ENCODE peak calls at places on chromosomes 4 and X, in five cellular contexts. One of them, this sample, is unnamed. For H3K27me3, the result is how much of the 10 kb centered on the place peaks cover.

GRCh38 chr4:87947381-87948160 is 27.9 kb upstream of the SPP1 start:
- DNase-seq in adrenal gland: no peak
- DNase-seq in upper lobe of left lung: no peak
- DNase-seq in transverse colon: no peak
- DNase-seq in right lobe of liver: no peak
- DNase-seq in this sample: no peak

GRCh38 chrX:82756272-82756671 is 751.8 kb upstream of the POU3F4 start:
- DNase-seq in adrenal gland: no peak
- DNase-seq in upper lobe of left lung: no peak
- DNase-seq in transverse colon: no peak
- DNase-seq in right lobe of liver: no peak
- DNase-seq in this sample: no peak

GRCh38 chr4:69748176-69748575 is 12.2 kb downstream of the SULT1B1 start:
- DNase-seq in adrenal gland: no peak
- DNase-seq in upper lobe of left lung: no peak
- DNase-seq in transverse colon: no peak
- DNase-seq in right lobe of liver: no peak
- DNase-seq in this sample: no peak

GRCh38 chr4:18075823-18076433 is 54.4 kb upstream of the LCORL start:
- DNase-seq in adrenal gland: peak
- DNase-seq in upper lobe of left lung: no peak
- DNase-seq in transverse colon: peak
- DNase-seq in right lobe of liver: no peak
- DNase-seq in this sample: peak

GRCh38 chr4:121980643-121981042 is 28.8 kb upstream of the TRPC3 start:
- DNase-seq in adrenal gland: no peak
- DNase-seq in upper lobe of left lung: no peak
- DNase-seq in transverse colon: no peak
- DNase-seq in right lobe of liver: no peak
- DNase-seq in this sample: no peak

GRCh38 chrX:57156397-57157049 is 19.3 kb upstream of the SPIN2A start:
- DNase-seq in adrenal gland: peak
- DNase-seq in upper lobe of left lung: no peak
- DNase-seq in transverse colon: peak
- DNase-seq in right lobe of liver: peak
- DNase-seq in this sample: no peak

GRCh38 chr4:79588679-79589078 is 180.7 kb upstream of the GK2 start:
- DNase-seq in adrenal gland: no peak
- DNase-seq in upper lobe of left lung: no peak
- DNase-seq in transverse colon: no peak
- DNase-seq in right lobe of liver: no peak
- DNase-seq in this sample: no peak

GRCh38 chrX:124223524-124223923 is 108.9 kb upstream of the TEX13D start:
- DNase-seq in adrenal gland: no peak
- DNase-seq in upper lobe of left lung: no peak
- DNase-seq in transverse colon: no peak
- DNase-seq in right lobe of liver: no peak
- DNase-seq in this sample: no peak

GRCh38 chrX:3639236-3639635 is 74.2 kb downstream of the PRKX start:
- DNase-seq in adrenal gland: no peak
- DNase-seq in upper lobe of left lung: no peak
- DNase-seq in transverse colon: no peak
- DNase-seq in right lobe of liver: no peak
- DNase-seq in this sample: no peak

GRCh38 chr4:107870916-107871786 is 46.4 kb downstream of the SGMS2 start:
- DNase-seq in adrenal gland: no peak
- DNase-seq in upper lobe of left lung: no peak
- DNase-seq in transverse colon: no peak
- DNase-seq in right lobe of liver: no peak
- DNase-seq in this sample: no peak

GRCh38 chr4:177632481-177632880 is 190.2 kb upstream of the AGA start:
- DNase-seq in adrenal gland: no peak
- DNase-seq in upper lobe of left lung: no peak
- DNase-seq in transverse colon: no peak
- DNase-seq in right lobe of liver: no peak
- DNase-seq in this sample: no peak

GRCh38 chrX:96684339-96685204 is at the start of gene DIAPH2:
- DNase-seq in adrenal gland: peak
- DNase-seq in upper lobe of left lung: peak
- DNase-seq in transverse colon: peak
- DNase-seq in right lobe of liver: peak
- DNase-seq in this sample: peak

GRCh38 chr4:21688596-21689265 is 259.8 kb downstream of the KCNIP4 start:
- DNase-seq in adrenal gland: no peak
- DNase-seq in upper lobe of left lung: no peak
- DNase-seq in transverse colon: no peak
- DNase-seq in right lobe of liver: no peak
- DNase-seq in this sample: no peak

GRCh38 chr4:186592450-186592849 is 37.1 kb upstream of the MTNR1A start:
- DNase-seq in adrenal gland: no peak
- DNase-seq in upper lobe of left lung: no peak
- DNase-seq in transverse colon: no peak
- DNase-seq in right lobe of liver: no peak
- DNase-seq in this sample: no peak

GRCh38 chrX:97398030-97398551 is 514.4 kb downstream of the RPA4 start:
- DNase-seq in adrenal gland: no peak
- DNase-seq in upper lobe of left lung: no peak
- DNase-seq in transverse colon: no peak
- DNase-seq in right lobe of liver: no peak
- DNase-seq in this sample: no peak

GRCh38 chrX:68822641-68823410 is 6.0 kb upstream of the EFNB1 start:
- DNase-seq in adrenal gland: peak
- DNase-seq in upper lobe of left lung: no peak
- DNase-seq in transverse colon: no peak
- DNase-seq in right lobe of liver: no peak
- DNase-seq in this sample: no peak

GRCh38 chrX:124863303-124863702 is 456.4 kb upstream of the TEX13C start:
- DNase-seq in adrenal gland: no peak
- DNase-seq in upper lobe of left lung: no peak
- DNase-seq in transverse colon: no peak
- DNase-seq in right lobe of liver: no peak
- DNase-seq in this sample: peak

DNA sequence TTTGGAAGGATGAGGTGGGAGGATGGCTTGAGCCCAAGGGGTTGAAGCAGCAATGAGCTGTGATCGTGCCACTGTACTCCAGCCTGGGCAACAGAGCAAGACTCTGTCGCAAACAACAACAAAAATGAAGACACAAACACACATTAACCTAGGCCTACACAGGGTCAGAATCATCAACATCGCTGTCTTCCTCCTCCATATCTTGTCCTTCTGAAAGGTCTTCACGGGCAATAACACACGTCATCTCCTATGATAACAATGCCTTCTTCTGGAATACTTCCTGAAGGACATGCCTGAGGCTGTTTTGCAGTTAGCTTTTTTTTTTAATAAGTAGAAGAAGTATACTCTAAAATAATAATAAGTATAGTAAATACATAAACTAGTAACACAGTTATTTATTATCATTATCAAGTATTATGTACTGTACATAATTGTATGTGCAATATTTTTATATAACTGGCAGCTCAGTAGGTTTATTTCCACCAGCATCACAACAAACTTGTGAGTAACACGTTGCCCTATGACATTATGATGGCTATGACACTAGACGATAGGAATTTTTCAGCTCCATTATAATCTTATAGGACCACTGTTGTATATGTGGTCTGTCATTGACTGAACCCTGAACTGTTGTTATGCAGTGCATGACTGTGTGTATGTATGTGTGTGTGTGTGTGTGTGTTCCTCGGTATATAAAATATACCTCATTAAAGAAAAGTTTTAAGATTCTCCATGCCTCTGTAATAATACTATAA is 69.2 kb upstream of the MAML3 start:
- DNase-seq in adrenal gland: no peak
- DNase-seq in upper lobe of left lung: no peak
- DNase-seq in transverse colon: no peak
- DNase-seq in right lobe of liver: no peak
- DNase-seq in this sample: no peak
- H3K4me3 ChIP-seq in adrenal gland: no peak
- H3K4me3 ChIP-seq in upper lobe of left lung: no peak
- H3K4me3 ChIP-seq in transverse colon: no peak
- H3K4me3 ChIP-seq in right lobe of liver: no peak
- H3K4me3 ChIP-seq in this sample: no peak

DNA sequence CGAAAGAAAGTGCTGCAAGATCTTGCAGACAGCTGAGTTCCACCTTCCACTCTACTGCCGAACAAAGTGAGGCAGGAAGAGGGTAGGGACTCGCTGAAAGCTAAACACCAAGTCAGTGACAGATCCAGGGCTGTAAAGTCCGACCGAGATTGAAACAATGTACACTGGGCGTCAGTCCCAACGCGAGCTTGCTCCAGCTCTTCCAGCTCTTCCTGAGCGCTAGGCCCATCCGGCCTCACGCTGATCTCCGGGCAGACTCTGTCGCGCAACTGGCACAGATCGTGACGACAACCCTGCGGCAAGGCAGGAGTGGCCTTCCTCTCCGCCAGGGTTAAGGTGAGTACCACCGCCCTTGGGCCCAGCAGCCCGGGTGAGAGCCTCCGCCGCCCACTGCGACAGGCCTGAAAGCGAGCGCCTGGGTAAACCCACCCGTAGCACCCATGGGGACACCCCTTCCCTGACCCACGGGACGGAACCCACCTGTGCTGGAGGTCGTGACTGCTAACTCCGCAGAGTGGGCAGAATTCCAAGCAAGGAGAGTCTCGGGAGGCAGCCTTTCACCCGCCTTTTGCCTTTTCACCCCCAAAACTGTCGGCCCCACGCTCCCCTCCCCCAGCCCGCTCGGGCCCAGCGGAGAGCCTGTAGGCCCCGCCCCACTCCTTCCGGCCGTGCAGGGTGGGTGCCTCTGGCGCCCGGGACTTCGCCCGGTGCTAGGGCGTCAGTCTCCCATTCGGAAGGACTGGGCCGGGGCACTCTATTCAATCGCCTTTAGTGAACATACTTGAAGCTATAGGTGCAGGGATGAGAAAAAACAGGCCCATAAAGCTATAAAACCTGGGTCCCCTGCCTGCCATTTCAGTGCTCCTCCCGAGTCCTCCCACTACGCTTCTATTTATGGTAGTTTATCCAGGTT is at the start of gene TMLHE:
- DNase-seq in adrenal gland: peak
- DNase-seq in upper lobe of left lung: peak
- DNase-seq in transverse colon: peak
- DNase-seq in right lobe of liver: peak
- DNase-seq in this sample: peak
- TF ChIP-seq POLR2A in adrenal gland: peak
- TF ChIP-seq POLR2A in upper lobe of left lung: peak
- TF ChIP-seq POLR2A in transverse colon: peak
- TF ChIP-seq POLR2A in right lobe of liver: peak
- TF ChIP-seq POLR2A in this sample: no peak

GRCh38 chr4:16450724-16451123 is 224.5 kb upstream of the TAPT1 start:
- DNase-seq in adrenal gland: no peak
- DNase-seq in upper lobe of left lung: no peak
- DNase-seq in transverse colon: no peak
- DNase-seq in right lobe of liver: no peak
- DNase-seq in this sample: no peak

GRCh38 chr4:16449381-16449780 is 223.1 kb upstream of the TAPT1 start:
- DNase-seq in adrenal gland: no peak
- DNase-seq in upper lobe of left lung: no peak
- DNase-seq in transverse colon: no peak
- DNase-seq in right lobe of liver: no peak
- DNase-seq in this sample: no peak

GRCh38 chr4:16448240-16448639 is 222.0 kb upstream of the TAPT1 start:
- DNase-seq in adrenal gland: no peak
- DNase-seq in upper lobe of left lung: no peak
- DNase-seq in transverse colon: no peak
- DNase-seq in right lobe of liver: no peak
- DNase-seq in this sample: no peak

DNA sequence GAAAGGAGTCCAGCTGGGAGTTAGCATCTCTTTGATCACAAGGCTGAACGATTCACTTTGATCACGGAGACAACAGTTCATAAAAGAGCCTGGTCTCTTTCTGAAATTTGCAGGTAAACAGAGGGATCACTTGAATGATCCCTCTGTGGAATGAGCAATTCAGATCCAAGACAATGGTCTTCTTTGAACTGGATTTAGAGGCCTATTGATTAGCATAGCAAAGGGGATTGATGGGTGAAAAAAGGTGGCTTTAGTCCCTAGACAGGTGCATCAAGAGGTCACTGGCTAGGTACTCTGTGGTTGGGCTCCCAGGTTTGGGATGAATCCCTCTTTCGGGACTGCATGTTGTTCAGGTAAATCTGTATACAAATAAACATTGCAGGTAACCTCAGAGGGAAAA is 223.8 kb upstream of the TAPT1 start:
- DNase-seq in adrenal gland: no peak
- DNase-seq in upper lobe of left lung: no peak
- DNase-seq in transverse colon: no peak
- DNase-seq in right lobe of liver: no peak
- DNase-seq in this sample: no peak
- H3K27me3 ChIP-seq in adrenal gland: under half
- H3K27me3 ChIP-seq in upper lobe of left lung: under half
- H3K27me3 ChIP-seq in transverse colon: under half
- H3K27me3 ChIP-seq in right lobe of liver: under half
- H3K27me3 ChIP-seq in this sample: under half

GRCh38 chr4:4488405-4489404 is 53.1 kb downstream of the STX18 start:
- DNase-seq in adrenal gland: peak
- DNase-seq in upper lobe of left lung: no peak
- DNase-seq in transverse colon: peak
- DNase-seq in right lobe of liver: peak
- DNase-seq in this sample: no peak

GRCh38 chr4:4492161-4492847 is 49.5 kb downstream of the STX18 start:
- DNase-seq in adrenal gland: no peak
- DNase-seq in upper lobe of left lung: no peak
- DNase-seq in transverse colon: no peak
- DNase-seq in right lobe of liver: no peak
- DNase-seq in this sample: no peak

GRCh38 chr4:4490816-4491215 is 51.0 kb downstream of the STX18 start:
- DNase-seq in adrenal gland: no peak
- DNase-seq in upper lobe of left lung: no peak
- DNase-seq in transverse colon: no peak
- DNase-seq in right lobe of liver: no peak
- DNase-seq in this sample: no peak

GRCh38 chr4:4491396-4491893 is 50.4 kb downstream of the STX18 start:
- DNase-seq in adrenal gland: no peak
- DNase-seq in upper lobe of left lung: no peak
- DNase-seq in transverse colon: no peak
- DNase-seq in right lobe of liver: no peak
- DNase-seq in this sample: no peak

DNA sequence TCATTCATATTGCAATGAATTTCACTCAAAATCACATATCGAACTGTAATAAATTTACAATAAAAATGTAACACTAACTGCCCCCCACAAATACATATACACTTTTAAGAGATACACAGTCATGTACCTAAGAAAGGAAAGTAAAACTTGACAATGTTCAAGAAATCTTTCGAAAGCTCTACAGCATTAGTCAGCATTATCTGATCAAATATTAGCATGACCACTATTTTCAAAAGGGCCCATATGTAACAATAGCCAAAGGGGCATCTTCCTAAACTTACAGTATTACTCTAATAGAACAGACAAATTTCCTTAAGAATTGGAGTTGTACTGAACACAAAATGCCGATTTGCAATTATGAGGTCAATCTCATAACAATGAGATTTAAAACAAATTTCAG is 51.8 kb downstream of the STX18 start:
- DNase-seq in adrenal gland: no peak
- DNase-seq in upper lobe of left lung: no peak
- DNase-seq in transverse colon: no peak
- DNase-seq in right lobe of liver: no peak
- DNase-seq in this sample: no peak
- H3K4me3 ChIP-seq in adrenal gland: no peak
- H3K4me3 ChIP-seq in upper lobe of left lung: no peak
- H3K4me3 ChIP-seq in transverse colon: no peak
- H3K4me3 ChIP-seq in right lobe of liver: no peak
- H3K4me3 ChIP-seq in this sample: no peak

This sample was measured in spleen.